ENCODE peak calls at places on chromosomes 12 and 14, in six cellular contexts. K is effector memory CD4-positive, alpha-beta T cell; T is left ventricle myocardium inferior; R is breast epithelium; F is hepatocyte; J is psoas muscle. O is an unnamed sample.

GRCh38 chr14:56098021-56098420 is 20.2 kb upstream of the PELI2 start:
- DNase-seq in T (no peak), K (no peak), J (no peak), R (no peak), F (no peak), O (no peak)

GRCh38 chr14:53391631-53392030 is 238.5 kb upstream of the DDHD1 start:
- DNase-seq in K (no peak), F (no peak), R (no peak), J (no peak), T (no peak), O (no peak)

GRCh38 chr14:99241314-99242035 is 30.5 kb downstream of the BCL11B start:
- DNase-seq in R (no peak), J (no peak), T (no peak), F (no peak), K (peak; percentile 55), O (no peak)

GRCh38 chr14:87996276-87996592 is 3.3 kb upstream of the GALC start:
- DNase-seq in K (no peak), F (no peak), T (no peak), R (no peak), J (no peak), O (no peak)

GRCh38 chr14:88129306-88130056 is 124.5 kb downstream of the GPR65 start:
- DNase-seq in J (no peak), K (no peak), F (peak; percentile 36), R (no peak), T (no peak), O (peak; percentile 26)

GRCh38 chr12:54378791-54379400 is 5.6 kb downstream of the ZNF385A start:
- DNase-seq in J (peak; percentile 84), K (no peak), T (peak; percentile 81), R (no peak), F (peak; percentile 81), O (peak; percentile 58)

GRCh38 chr12:106108187-106108816 is 30.5 kb downstream of the NUAK1 start:
- DNase-seq in F (peak; percentile 75), K (no peak), T (no peak), R (no peak), J (no peak), O (no peak)

GRCh38 chr14:22570132-22570949 is 18.7 kb downstream of the DAD1 start:
- DNase-seq in K (peak; percentile 82), R (peak; percentile 76), F (peak; percentile 92), T (no peak), J (no peak), O (peak; percentile 85)

GRCh38 chr14:106500571-106500970 is 974.2 kb downstream of the TMEM121 start:
- DNase-seq in T (no peak), K (no peak), F (no peak), R (no peak), J (no peak), O (no peak)

DNA sequence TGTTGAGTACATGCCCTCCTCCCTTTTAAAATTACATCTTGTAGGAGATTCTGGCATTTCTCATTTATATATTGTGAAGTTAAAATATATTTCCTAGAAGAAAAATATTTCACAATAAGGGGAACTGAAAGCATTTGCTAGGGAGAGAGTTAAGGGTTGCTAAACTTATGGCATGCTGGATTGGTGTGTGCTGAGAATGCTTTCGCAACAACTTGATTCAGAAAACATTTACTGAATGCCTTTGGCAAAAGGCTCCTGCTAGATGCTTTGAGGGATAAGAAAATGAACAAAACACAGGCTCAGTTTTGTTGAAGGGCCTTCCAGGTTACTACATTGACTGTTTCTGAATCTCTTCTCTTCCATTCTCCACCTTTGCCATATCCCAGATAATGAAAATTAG is 67.5 kb downstream of the DIP2B start:
- DNase-seq in F (peak; percentile 44), J (no peak), R (peak; percentile 44), T (no peak), K (no peak), O (no peak)
- H3K4me1 ChIP-seq in F (peaks cover 45% of the 10 kb centered on the region), J (peaks cover 63% of the 10 kb centered on the region), R (peaks cover 19% of the 10 kb centered on the region), T (peaks cover 74% of the 10 kb centered on the region), K (no peaks in the 10 kb centered on the region), O (peaks cover 70% of the 10 kb centered on the region)

DNA sequence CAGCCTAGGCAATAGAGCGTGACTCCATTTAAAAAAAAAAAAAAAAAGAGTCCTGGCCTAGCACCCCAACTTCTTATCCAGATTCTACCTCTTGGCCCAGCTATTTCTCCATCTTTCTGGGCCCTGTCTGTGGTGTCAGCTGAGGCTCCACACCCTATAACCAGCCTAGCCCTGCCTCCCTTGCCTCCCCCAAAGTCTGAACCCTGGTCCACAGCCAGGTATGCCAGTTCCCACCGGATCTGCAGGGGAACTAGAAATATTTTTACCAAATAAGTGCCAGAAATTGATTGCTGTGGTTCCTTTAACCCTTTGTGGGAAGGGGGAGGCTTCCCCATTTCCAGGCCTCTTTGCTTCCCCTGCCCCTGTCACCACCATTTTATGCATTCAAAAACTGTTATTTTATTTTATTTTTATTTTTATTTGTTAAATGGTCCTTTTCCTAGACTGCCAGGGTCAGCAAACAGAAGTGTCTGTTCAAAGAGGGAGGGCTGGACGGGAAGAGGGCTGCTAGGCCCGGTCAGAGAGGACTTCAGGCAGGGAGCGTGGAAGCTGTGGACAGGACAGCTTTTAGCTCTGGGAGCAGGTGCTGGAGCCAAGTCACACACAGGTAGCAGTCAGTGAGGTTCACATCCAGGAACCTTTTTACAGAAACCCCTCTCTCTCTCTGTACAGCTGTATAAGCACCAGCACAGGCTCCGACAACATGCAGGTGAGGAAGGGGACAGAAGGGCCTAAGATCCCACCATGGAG is 23.2 kb downstream of the TTC9 start:
- DNase-seq in T (no peak), F (no peak), R (peak; percentile 46), J (no peak), K (no peak), O (no peak)
- H3K4me1 ChIP-seq in T (peaks cover 27% of the 10 kb centered on the region), F (peaks cover 21% of the 10 kb centered on the region), R (peaks cover 3% of the 10 kb centered on the region), J (peaks cover 3% of the 10 kb centered on the region), K (peaks cover 33% of the 10 kb centered on the region), O (no peaks in the 10 kb centered on the region)

DNA sequence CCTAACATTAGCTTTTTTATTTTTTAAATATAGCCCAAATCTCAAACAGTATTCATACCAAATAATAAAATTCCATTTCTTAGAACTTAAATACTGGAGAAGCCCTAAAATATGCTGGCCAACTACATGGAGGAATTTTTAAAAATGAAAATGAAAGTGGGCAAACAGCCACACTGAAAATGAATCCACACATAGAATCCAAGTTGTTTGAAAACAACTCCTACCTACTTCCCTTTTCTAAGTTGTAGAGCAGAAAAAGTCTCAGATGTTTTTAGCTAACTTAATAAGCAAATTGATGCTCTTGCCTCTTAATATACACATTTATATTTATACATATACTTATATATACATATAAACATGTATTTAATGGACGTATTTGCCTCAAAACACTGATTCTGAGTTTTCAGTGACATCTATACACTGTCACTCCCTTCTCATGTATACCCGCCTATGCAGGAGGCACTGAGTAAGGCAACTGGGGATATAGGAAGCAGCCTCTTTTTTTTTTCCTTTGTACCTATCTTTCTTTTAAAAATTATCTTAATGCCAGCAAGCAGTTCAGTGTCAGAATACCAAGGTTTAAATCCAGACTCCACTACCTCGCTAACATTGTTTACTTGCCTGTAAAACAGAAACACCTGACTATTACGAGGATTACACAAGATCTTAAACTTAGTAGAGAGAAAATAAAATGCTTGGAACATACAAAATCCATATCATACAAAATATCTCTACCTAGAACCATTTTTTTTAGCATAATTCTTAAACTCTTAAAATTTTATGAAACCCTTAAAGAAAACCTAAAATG is 13.3 kb downstream of the DICER1 start:
- DNase-seq in F (no peak), T (no peak), K (no peak), R (no peak), J (no peak), O (no peak)
- H3K4me1 ChIP-seq in F (peaks cover 23% of the 10 kb centered on the region), T (peaks cover 77% of the 10 kb centered on the region), K (peaks cover 3% of the 10 kb centered on the region), R (no peaks in the 10 kb centered on the region), J (peaks cover 50% of the 10 kb centered on the region), O (peaks cover 25% of the 10 kb centered on the region)

DNA sequence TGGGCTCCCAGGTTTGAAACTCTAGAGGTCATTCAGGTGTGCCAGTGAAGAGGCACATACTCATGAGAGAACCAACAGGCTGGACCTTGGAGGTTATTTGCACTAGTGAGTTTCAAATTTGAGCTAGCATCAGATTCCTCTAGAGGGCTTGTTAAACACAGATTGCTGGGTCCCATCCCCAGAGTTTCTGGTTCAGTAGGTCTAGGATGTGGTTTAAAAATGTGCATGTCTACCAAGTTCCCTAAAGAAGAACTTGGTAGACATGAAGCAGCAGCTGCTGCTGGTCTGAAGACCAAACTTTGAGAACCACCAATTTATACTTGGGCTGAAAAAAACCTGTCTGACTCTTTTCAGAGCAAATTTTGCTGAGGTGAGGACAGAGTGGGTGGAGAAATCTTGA is 61.7 kb downstream of the SUSD6 start:
- DNase-seq in R (no peak), T (no peak), F (no peak), K (no peak), J (no peak), O (no peak)
- H3K4me1 ChIP-seq in R (peaks cover 13% of the 10 kb centered on the region), T (peaks cover 96% of the 10 kb centered on the region), F (peaks cover 10% of the 10 kb centered on the region), K (peaks cover 44% of the 10 kb centered on the region), J (peaks cover 72% of the 10 kb centered on the region), O (peaks cover 68% of the 10 kb centered on the region)

DNA sequence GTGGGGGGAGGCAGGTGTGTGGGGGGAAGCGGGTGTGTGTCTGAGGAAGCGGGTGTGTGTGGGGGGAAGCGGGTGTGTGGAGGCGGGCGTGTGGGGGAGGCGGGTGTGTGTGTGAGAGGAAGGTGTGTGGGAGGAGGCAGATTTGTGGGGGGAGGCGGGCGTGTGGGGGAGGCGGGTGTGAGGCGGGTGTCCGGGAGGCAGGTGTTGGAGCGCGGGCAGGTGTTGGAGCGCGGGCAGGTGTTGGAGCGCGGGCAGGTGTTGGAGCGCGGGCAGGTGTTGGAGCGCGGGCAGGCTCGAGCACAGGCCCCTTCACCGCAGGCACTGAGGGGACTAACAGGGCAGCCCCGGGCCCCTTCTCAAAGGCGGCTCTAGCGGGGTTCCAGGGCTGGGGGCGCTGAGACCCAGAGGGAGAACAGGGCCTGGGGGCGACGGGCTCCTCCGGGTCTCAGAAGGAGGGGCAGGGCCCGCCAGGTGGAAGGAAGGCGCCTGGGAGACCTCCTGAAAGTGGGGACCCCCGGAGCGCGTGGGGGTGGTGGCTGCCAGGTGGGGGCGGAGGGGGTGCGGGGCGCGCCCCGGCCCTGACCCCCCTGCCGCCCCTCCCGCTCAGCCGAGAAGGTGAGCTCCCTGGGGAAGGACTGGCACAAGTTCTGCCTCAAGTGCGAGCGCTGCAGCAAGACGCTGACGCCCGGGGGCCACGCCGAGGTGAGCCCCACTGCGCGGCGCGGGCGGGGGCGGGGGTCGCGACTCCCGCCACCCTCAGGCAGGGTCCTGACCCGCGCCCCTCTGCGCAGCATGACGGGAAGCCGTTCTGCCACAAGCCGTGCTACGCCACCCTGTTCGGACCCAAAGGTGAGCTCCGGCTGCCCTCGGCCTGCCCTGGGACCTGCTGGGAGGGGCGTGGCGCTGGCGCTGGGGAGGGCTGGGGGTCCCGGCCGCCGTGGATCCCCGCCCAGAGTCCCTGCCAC is 3.3 kb downstream of the CRIP2 start:
- DNase-seq in R (no peak), K (peak; percentile 65), J (no peak), T (peak; percentile 22), F (no peak), O (no peak)
- H3K4me1 ChIP-seq in R (peaks cover 36% of the 10 kb centered on the region), K (peaks cover 69% of the 10 kb centered on the region), J (peaks cover 48% of the 10 kb centered on the region), T (peaks cover 91% of the 10 kb centered on the region), F (peaks cover 47% of the 10 kb centered on the region), O (peaks cover 19% of the 10 kb centered on the region)

DNA sequence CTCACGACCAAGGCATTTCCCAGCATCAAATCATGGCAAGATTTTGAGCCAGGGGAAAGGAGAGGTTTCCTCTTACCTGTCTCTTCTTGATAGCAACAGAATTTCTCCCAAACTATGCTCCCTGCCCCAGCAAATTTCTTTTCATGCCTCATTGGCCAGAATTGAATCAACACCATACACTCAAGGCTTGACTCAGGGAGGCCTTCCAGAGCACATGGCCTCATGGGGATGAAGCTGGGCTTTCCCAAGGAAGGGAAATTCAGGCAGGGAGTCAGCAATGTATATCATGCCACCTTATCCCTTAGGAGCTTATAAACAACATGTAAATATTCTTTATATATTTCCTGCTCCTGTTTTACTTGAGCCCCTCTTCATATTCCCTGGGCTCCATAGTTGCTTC is 62.1 kb downstream of the ARF6 start:
- DNase-seq in F (no peak), R (no peak), J (no peak), T (no peak), K (no peak), O (no peak)
- H3K4me1 ChIP-seq in F (peaks cover 7% of the 10 kb centered on the region), R (no peaks in the 10 kb centered on the region), J (peaks cover 19% of the 10 kb centered on the region), T (no peaks in the 10 kb centered on the region), K (peaks cover 5% of the 10 kb centered on the region), O (no peaks in the 10 kb centered on the region)

GRCh38 chr14:20696776-20697175 is 8.2 kb downstream of the ANG start:
- DNase-seq in T (no peak), J (no peak), K (no peak), F (no peak), R (no peak), O (no peak)
- H3K4me1 ChIP-seq in T (peaks cover 5% of the 10 kb centered on the region), J (no peaks in the 10 kb centered on the region), K (no peaks in the 10 kb centered on the region), F (no peaks in the 10 kb centered on the region), R (no peaks in the 10 kb centered on the region), O (no peaks in the 10 kb centered on the region)

O was measured in adrenal gland.